ENCODE peak calls at places on chromosome 12, in four cellular contexts. One of them, this sample, is unnamed.

GRCh38 chr12:65168606-65169310 is 625 bp upstream of the LEMD3 start:
- DNase-seq in GM12878: no peak
- DNase-seq in HepG2: no peak
- DNase-seq in K562: no peak
- DNase-seq in this sample: no peak

GRCh38 chr12:65524666-65525065 is 246.2 kb downstream of the MSRB3 start:
- DNase-seq in GM12878: no peak
- DNase-seq in HepG2: no peak
- DNase-seq in K562: no peak
- DNase-seq in this sample: no peak

GRCh38 chr12:122099280-122099749 is 20.8 kb downstream of the MLXIP start:
- DNase-seq in GM12878: no peak
- DNase-seq in HepG2: no peak
- DNase-seq in K562: no peak
- DNase-seq in this sample: no peak

GRCh38 chr12:26642361-26642760 is 190.6 kb downstream of the ITPR2 start:
- DNase-seq in GM12878: no peak
- DNase-seq in HepG2: no peak
- DNase-seq in K562: no peak
- DNase-seq in this sample: no peak

GRCh38 chr12:16012086-16012485 is 101.0 kb downstream of the DERA start:
- DNase-seq in GM12878: no peak
- DNase-seq in HepG2: no peak
- DNase-seq in K562: no peak
- DNase-seq in this sample: no peak

GRCh38 chr12:117210266-117210918 is 20.1 kb upstream of the FBXO21 start:
- DNase-seq in GM12878: no peak
- DNase-seq in HepG2: no peak
- DNase-seq in K562: no peak
- DNase-seq in this sample: no peak

GRCh38 chr12:54934419-54934818 is 50.1 kb downstream of the TESPA1 start:
- DNase-seq in GM12878: no peak
- DNase-seq in HepG2: no peak
- DNase-seq in K562: no peak
- DNase-seq in this sample: no peak

GRCh38 chr12:74349925-74350324 is 187.7 kb upstream of the ATXN7L3B start:
- DNase-seq in GM12878: no peak
- DNase-seq in HepG2: no peak
- DNase-seq in K562: no peak
- DNase-seq in this sample: no peak

GRCh38 chr12:130162267-130162666 is at the start of gene FZD10:
- DNase-seq in GM12878: no peak
- DNase-seq in HepG2: no peak
- DNase-seq in K562: no peak
- DNase-seq in this sample: peak; percentile 71

GRCh38 chr12:45878630-45879255 is 111.6 kb downstream of the SCAF11 start:
- DNase-seq in GM12878: no peak
- DNase-seq in HepG2: no peak
- DNase-seq in K562: no peak
- DNase-seq in this sample: no peak

GRCh38 chr12:27779837-27780611 is at the start of the genes KLHL42 and MANSC4:
- DNase-seq in GM12878: no peak
- DNase-seq in HepG2: peak; percentile 30
- DNase-seq in K562: peak; percentile 81
- DNase-seq in this sample: peak; percentile 81

GRCh38 chr12:128534906-128535305 is 267.9 kb downstream of the TMEM132C start:
- DNase-seq in GM12878: peak; percentile 31
- DNase-seq in HepG2: no peak
- DNase-seq in K562: no peak
- DNase-seq in this sample: no peak

GRCh38 chr12:132774646-132775275 is 13.1 kb upstream of the ANKLE2 start:
- DNase-seq in GM12878: no peak
- DNase-seq in HepG2: no peak
- DNase-seq in K562: no peak
- DNase-seq in this sample: no peak

GRCh38 chr12:50790081-50790480 is 26.2 kb downstream of the ATF1 start:
- DNase-seq in GM12878: no peak
- DNase-seq in HepG2: no peak
- DNase-seq in K562: no peak
- DNase-seq in this sample: no peak

GRCh38 chr12:94762259-94762942 is 112.0 kb upstream of the TMCC3 start:
- DNase-seq in GM12878: peak; percentile 56
- DNase-seq in HepG2: no peak
- DNase-seq in K562: no peak
- DNase-seq in this sample: no peak

GRCh38 chr12:124036117-124037109 is 63.4 kb downstream of the ZNF664 start:
- DNase-seq in GM12878: peak; percentile 27
- DNase-seq in HepG2: peak; percentile 15
- DNase-seq in K562: peak; percentile 57
- DNase-seq in this sample: no peak

GRCh38 chr12:124498178-124498869 is 69.1 kb downstream of the NCOR2 start:
- DNase-seq in GM12878: no peak
- DNase-seq in HepG2: no peak
- DNase-seq in K562: no peak
- DNase-seq in this sample: no peak

GRCh38 chr12:99529966-99530365 is 117.6 kb upstream of the GARIN6 start:
- DNase-seq in GM12878: peak; percentile 62
- DNase-seq in HepG2: no peak
- DNase-seq in K562: no peak
- DNase-seq in this sample: no peak

GRCh38 chr12:10235761-10236631 is 23.3 kb downstream of the GABARAPL1 start:
- DNase-seq in GM12878: no peak
- DNase-seq in HepG2: peak; percentile 17
- DNase-seq in K562: peak; percentile 44
- DNase-seq in this sample: no peak

GRCh38 chr12:103519632-103520031 is 23.9 kb upstream of the C12orf42 start:
- DNase-seq in GM12878: no peak
- DNase-seq in HepG2: no peak
- DNase-seq in K562: no peak
- DNase-seq in this sample: no peak

GRCh38 chr12:10749700-10750384 is 26.7 kb upstream of the YBX3 start:
- DNase-seq in GM12878: peak; percentile 68
- DNase-seq in HepG2: peak; percentile 84
- DNase-seq in K562: peak; percentile 22
- DNase-seq in this sample: peak; percentile 66

GRCh38 chr12:99380701-99381100 is 266.9 kb upstream of the GARIN6 start:
- DNase-seq in GM12878: no peak
- DNase-seq in HepG2: no peak
- DNase-seq in K562: no peak
- DNase-seq in this sample: no peak

DNA sequence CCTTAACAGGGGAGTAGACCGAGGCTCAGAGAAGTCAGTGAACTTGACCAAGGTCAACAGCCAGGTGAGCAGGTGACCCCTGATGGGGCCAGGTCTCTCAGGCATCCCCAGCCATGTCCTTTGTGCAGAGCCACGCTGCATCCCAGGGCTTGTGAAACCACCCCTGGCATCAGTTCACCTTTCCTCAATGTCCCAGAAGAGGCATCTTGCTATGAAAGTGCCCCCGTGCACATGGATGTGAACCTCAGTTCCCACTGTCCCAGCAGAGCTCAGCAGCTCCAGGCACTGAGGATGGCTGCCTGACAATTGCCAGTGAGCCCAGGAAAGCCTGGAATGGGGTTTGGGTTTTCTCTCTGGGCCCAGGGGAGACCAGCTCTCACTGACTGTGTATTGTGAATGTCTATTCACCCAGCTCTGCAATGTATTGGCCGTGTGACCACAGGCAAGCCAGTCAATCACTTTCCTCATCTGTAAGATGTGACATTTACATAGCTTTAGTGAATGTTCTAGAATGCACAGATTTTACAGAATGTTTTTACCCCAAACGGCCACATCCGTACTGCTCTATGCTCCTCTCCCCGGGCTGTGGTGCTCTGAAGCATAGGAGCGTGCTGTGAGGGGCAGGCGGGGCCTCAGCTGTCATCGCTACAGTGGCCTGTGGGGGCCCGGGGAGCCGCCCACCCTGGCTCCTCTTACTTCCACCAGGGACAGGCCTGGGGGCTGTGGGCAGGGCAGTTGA is 4.9 kb downstream of the CACNA2D4 start:
- DNase-seq in GM12878: no peak
- DNase-seq in HepG2: no peak
- DNase-seq in K562: no peak
- DNase-seq in this sample: no peak
- TF ChIP-seq SP1 in GM12878: no peak
- TF ChIP-seq SP1 in HepG2: no peak
- TF ChIP-seq SP1 in K562: no peak
- TF ChIP-seq SP1 in this sample: no peak

GRCh38 chr12:104866286-104866685 is 91.8 kb downstream of the SLC41A2 start:
- DNase-seq in GM12878: no peak
- DNase-seq in HepG2: no peak
- DNase-seq in K562: no peak
- DNase-seq in this sample: no peak
- TF ChIP-seq ESRRA in GM12878: no peak
- TF ChIP-seq ESRRA in HepG2: no peak
- TF ChIP-seq ESRRA in K562: no peak
- TF ChIP-seq ESRRA in this sample: no peak

DNA sequence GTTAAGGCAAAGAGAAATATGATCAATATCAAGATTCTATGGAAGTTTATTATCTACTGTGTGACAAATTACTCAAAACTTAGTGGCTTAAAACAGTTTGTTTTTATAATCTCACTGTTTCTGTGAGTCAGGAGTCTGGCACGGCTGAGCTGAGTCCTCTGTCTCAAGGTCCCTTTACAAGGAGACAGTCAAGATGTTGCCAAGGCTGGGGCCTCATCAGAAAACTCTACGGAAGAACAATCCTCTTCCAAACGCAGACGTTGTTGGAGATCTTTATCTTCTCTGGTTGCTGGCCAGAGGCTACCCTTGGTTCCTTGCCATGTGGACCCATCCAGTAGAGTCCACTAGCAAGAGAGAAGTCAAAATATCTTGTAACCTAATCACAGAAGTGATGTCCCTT is 100.6 kb upstream of the CCND2 start:
- DNase-seq in GM12878: no peak
- DNase-seq in HepG2: no peak
- DNase-seq in K562: no peak
- DNase-seq in this sample: no peak
- TF ChIP-seq MAX in GM12878: no peak
- TF ChIP-seq MAX in HepG2: no peak
- TF ChIP-seq MAX in K562: no peak
- TF ChIP-seq MAX in this sample: no peak

GRCh38 chr12:24081581-24081980 is 132.1 kb upstream of the SOX5 start:
- DNase-seq in GM12878: no peak
- DNase-seq in HepG2: no peak
- DNase-seq in K562: no peak
- DNase-seq in this sample: no peak

GRCh38 chr12:24083787-24084186 is 134.3 kb upstream of the SOX5 start:
- DNase-seq in GM12878: no peak
- DNase-seq in HepG2: no peak
- DNase-seq in K562: no peak
- DNase-seq in this sample: no peak

GRCh38 chr12:24080465-24080864 is 131.0 kb upstream of the SOX5 start:
- DNase-seq in GM12878: no peak
- DNase-seq in HepG2: peak; percentile 93
- DNase-seq in K562: no peak
- DNase-seq in this sample: no peak

GRCh38 chr12:24079083-24079482 is 129.6 kb upstream of the SOX5 start:
- DNase-seq in GM12878: no peak
- DNase-seq in HepG2: no peak
- DNase-seq in K562: no peak
- DNase-seq in this sample: no peak

DNA sequence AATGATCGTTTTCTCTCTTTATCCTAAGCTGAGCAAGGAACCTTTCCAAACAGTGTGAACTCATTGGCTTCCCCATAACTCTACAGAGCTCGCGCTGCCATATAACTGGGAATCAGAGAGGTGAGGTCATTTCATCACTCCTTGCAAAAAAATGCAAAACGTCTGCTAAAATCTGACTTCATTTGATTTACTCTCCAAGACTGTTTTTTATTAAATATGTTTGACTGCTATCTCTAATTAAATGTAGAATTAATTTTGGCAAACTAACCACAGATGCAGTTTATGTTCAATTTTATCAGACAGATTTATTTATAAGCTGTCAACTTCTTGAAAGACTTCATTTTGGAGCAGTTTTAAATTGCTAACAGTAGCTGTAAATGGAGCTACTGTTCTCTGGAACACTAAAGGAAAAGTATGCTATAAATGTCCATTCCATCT is 131.6 kb upstream of the SOX5 start:
- DNase-seq in GM12878: no peak
- DNase-seq in HepG2: no peak
- DNase-seq in K562: no peak
- DNase-seq in this sample: no peak
- TF ChIP-seq SP1 in GM12878: no peak
- TF ChIP-seq SP1 in HepG2: no peak
- TF ChIP-seq SP1 in K562: no peak
- TF ChIP-seq SP1 in this sample: no peak

GRCh38 chr12:49296836-49297694 is 2.1 kb downstream of the PRPH start:
- DNase-seq in GM12878: no peak
- DNase-seq in HepG2: peak; percentile 48
- DNase-seq in K562: peak; percentile 89
- DNase-seq in this sample: peak; percentile 80

GRCh38 chr12:49294086-49294803 is 702 bp upstream of the PRPH start:
- DNase-seq in GM12878: no peak
- DNase-seq in HepG2: no peak
- DNase-seq in K562: no peak
- DNase-seq in this sample: no peak

GRCh38 chr12:49296034-49296835 is 1.3 kb downstream of the PRPH start:
- DNase-seq in GM12878: no peak
- DNase-seq in HepG2: peak; percentile 27
- DNase-seq in K562: peak; percentile 94
- DNase-seq in this sample: peak; percentile 84

GRCh38 chr12:49294804-49295086 is 202 bp upstream of the PRPH start:
- DNase-seq in GM12878: no peak
- DNase-seq in HepG2: no peak
- DNase-seq in K562: no peak
- DNase-seq in this sample: no peak

GRCh38 chr12:49295087-49296001 is at the start of gene PRPH:
- DNase-seq in GM12878: no peak
- DNase-seq in HepG2: no peak
- DNase-seq in K562: no peak
- DNase-seq in this sample: peak; percentile 49
- TF ChIP-seq ESRRA in GM12878: no peak
- TF ChIP-seq ESRRA in HepG2: no peak
- TF ChIP-seq ESRRA in K562: no peak
- TF ChIP-seq ESRRA in this sample: no peak

This sample was measured in WTC11.